ENCODE peak calls at places on chromosomes 3 and 15, in five cellular contexts. One of them, this sample, is unnamed.

GRCh38 chr3:73520931-73521461 is 103.7 kb downstream of the PDZRN3 start:
- DNase-seq in HCT116: no peak
- DNase-seq in HepG2: no peak
- DNase-seq in K562: no peak
- DNase-seq in H1: no peak
- DNase-seq in this sample: no peak

GRCh38 chr3:13176445-13176844 is 103.2 kb upstream of the IQSEC1 start:
- DNase-seq in HCT116: no peak
- DNase-seq in HepG2: no peak
- DNase-seq in K562: no peak
- DNase-seq in H1: no peak
- DNase-seq in this sample: no peak

GRCh38 chr15:40103124-40103858 is 5.4 kb downstream of the BMF start:
- DNase-seq in HCT116: no peak
- DNase-seq in HepG2: no peak
- DNase-seq in K562: no peak
- DNase-seq in H1: no peak
- DNase-seq in this sample: no peak

GRCh38 chr3:152317956-152318355 is 49.2 kb downstream of the MBNL1 start:
- DNase-seq in HCT116: no peak
- DNase-seq in HepG2: no peak
- DNase-seq in K562: no peak
- DNase-seq in H1: no peak
- DNase-seq in this sample: no peak

GRCh38 chr15:51075364-51075763 is 19.3 kb downstream of the TNFAIP8L3 start:
- DNase-seq in HCT116: no peak
- DNase-seq in HepG2: no peak
- DNase-seq in K562: no peak
- DNase-seq in H1: no peak
- DNase-seq in this sample: no peak

GRCh38 chr3:8864570-8865350 is 95.3 kb upstream of the OXTR start:
- DNase-seq in HCT116: no peak
- DNase-seq in HepG2: no peak
- DNase-seq in K562: no peak
- DNase-seq in H1: no peak
- DNase-seq in this sample: no peak

GRCh38 chr3:122322095-122323075 is 2.7 kb upstream of the CSTA start:
- DNase-seq in HCT116: no peak
- DNase-seq in HepG2: no peak
- DNase-seq in K562: no peak
- DNase-seq in H1: no peak
- DNase-seq in this sample: no peak

GRCh38 chr3:160384639-160385312 is 14.2 kb downstream of the IFT80 start:
- DNase-seq in HCT116: no peak
- DNase-seq in HepG2: no peak
- DNase-seq in K562: no peak
- DNase-seq in H1: no peak
- DNase-seq in this sample: no peak

GRCh38 chr15:83322061-83322460 is 37.6 kb upstream of the BNC1 start:
- DNase-seq in HCT116: no peak
- DNase-seq in HepG2: no peak
- DNase-seq in K562: no peak
- DNase-seq in H1: no peak
- DNase-seq in this sample: no peak

GRCh38 chr3:173397161-173398110 is at the start of gene NLGN1:
- DNase-seq in HCT116: no peak
- DNase-seq in HepG2: no peak
- DNase-seq in K562: no peak
- DNase-seq in H1: peak; percentile 21
- DNase-seq in this sample: no peak

GRCh38 chr15:57923750-57924149 is 141.8 kb downstream of the ALDH1A2 start:
- DNase-seq in HCT116: no peak
- DNase-seq in HepG2: no peak
- DNase-seq in K562: no peak
- DNase-seq in H1: no peak
- DNase-seq in this sample: no peak

GRCh38 chr15:57444877-57445513 is 68.7 kb downstream of the CGNL1 start:
- DNase-seq in HCT116: no peak
- DNase-seq in HepG2: no peak
- DNase-seq in K562: no peak
- DNase-seq in H1: no peak
- DNase-seq in this sample: no peak

GRCh38 chr15:25710184-25710583 is 152.9 kb downstream of the ATP10A start:
- DNase-seq in HCT116: no peak
- DNase-seq in HepG2: peak; percentile 18
- DNase-seq in K562: peak; percentile 58
- DNase-seq in H1: peak; percentile 34
- DNase-seq in this sample: no peak

GRCh38 chr3:4601926-4602325 is 108.8 kb downstream of the ITPR1 start:
- DNase-seq in HCT116: no peak
- DNase-seq in HepG2: no peak
- DNase-seq in K562: no peak
- DNase-seq in H1: no peak
- DNase-seq in this sample: no peak

GRCh38 chr3:52277972-52278509 is 408 bp downstream of the WDR82 start:
- DNase-seq in HCT116: no peak
- DNase-seq in HepG2: no peak
- DNase-seq in K562: peak; percentile 49
- DNase-seq in H1: no peak
- DNase-seq in this sample: no peak

GRCh38 chr3:173774275-173774674 is 376.7 kb downstream of the NLGN1 start:
- DNase-seq in HCT116: no peak
- DNase-seq in HepG2: no peak
- DNase-seq in K562: no peak
- DNase-seq in H1: no peak
- DNase-seq in this sample: no peak

GRCh38 chr15:85289677-85290365 is 90.6 kb upstream of the AKAP13 start:
- DNase-seq in HCT116: peak; percentile 58
- DNase-seq in HepG2: peak; percentile 13
- DNase-seq in K562: no peak
- DNase-seq in H1: no peak
- DNase-seq in this sample: peak; percentile 32

GRCh38 chr3:127671523-127672428 is 976 bp upstream of the ABTB1 start:
- DNase-seq in HCT116: no peak
- DNase-seq in HepG2: no peak
- DNase-seq in K562: peak; percentile 17
- DNase-seq in H1: no peak
- DNase-seq in this sample: no peak

GRCh38 chr3:151015762-151016161 is 43.2 kb upstream of the CLRN1 start:
- DNase-seq in HCT116: no peak
- DNase-seq in HepG2: no peak
- DNase-seq in K562: no peak
- DNase-seq in H1: no peak
- DNase-seq in this sample: no peak

GRCh38 chr3:186902154-186902553 is 28.2 kb upstream of the ST6GAL1 start:
- DNase-seq in HCT116: no peak
- DNase-seq in HepG2: no peak
- DNase-seq in K562: no peak
- DNase-seq in H1: no peak
- DNase-seq in this sample: no peak

DNA sequence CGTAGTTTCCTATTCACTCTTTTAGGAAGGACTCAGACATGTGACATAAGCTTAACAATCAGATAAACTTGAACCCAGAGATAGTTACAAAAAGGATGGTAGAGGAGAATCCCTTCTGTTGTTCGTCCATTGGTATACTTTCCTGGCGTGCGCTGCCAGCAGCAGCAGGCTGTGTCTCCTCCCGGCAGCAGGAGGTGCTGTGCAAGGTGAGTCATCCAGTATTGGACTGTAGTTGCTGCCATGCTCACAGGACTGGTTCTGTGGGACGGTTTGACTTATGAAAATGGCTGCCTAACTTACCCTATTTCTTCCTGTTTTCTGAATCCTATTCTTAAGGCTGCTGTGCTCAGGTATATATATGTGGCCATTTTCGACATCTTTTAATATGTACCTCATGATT is 253.4 kb upstream of the LRRC3B start:
- DNase-seq in HCT116: no peak
- DNase-seq in HepG2: no peak
- DNase-seq in K562: no peak
- DNase-seq in H1: no peak
- DNase-seq in this sample: no peak
- TF ChIP-seq SIN3A in HCT116: no peak
- TF ChIP-seq SIN3A in HepG2: no peak
- TF ChIP-seq SIN3A in K562: no peak
- TF ChIP-seq SIN3A in H1: no peak
- TF ChIP-seq SIN3A in this sample: no peak

DNA sequence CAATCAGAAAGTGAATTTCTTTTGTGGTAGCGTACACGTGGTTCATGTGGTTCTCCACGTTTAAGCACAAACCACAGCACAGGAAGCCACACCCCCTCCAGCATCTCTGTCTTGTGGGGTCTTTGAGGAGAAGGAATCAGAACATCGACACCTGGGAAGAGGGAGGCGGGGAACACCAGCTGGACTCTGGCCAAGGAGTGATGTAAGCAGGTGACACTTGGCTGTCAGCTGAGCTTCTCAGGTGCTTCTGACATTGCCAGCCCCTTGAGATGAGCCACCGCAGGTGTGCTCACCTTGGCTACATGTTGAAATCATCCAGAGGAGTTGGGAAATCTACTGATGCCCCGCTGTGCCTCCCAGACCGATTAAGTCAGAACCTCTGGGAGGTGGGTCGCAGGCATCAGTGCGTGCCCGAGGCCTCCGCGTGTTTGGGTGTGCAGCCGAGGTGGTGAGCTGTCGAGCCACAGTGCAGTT is 85.0 kb downstream of the FAM81A start:
- DNase-seq in HCT116: no peak
- DNase-seq in HepG2: no peak
- DNase-seq in K562: no peak
- DNase-seq in H1: no peak
- DNase-seq in this sample: no peak
- TF ChIP-seq SIN3A in HCT116: no peak
- TF ChIP-seq SIN3A in HepG2: no peak
- TF ChIP-seq SIN3A in K562: no peak
- TF ChIP-seq SIN3A in H1: no peak
- TF ChIP-seq SIN3A in this sample: no peak

DNA sequence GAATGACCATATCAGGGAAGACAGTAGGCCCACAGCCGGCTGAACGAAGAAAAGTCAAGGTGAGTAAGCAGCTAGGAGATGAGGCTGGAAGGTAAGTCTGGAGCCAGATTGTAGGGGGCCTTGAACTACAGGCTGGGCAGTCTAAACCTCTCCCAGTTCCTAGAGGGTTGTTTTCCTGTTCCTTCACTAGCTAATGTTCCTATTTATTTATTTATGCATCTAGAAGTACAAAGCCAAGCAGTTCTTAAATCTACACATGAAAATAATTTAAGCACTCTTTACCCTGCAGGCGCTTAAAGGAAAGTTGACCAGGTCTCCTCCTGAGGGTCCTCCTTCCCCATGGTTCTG is 3.7 kb downstream of the ACAA1 start:
- DNase-seq in HCT116: no peak
- DNase-seq in HepG2: no peak
- DNase-seq in K562: no peak
- DNase-seq in H1: no peak
- DNase-seq in this sample: no peak
- TF ChIP-seq SIN3A in HCT116: no peak
- TF ChIP-seq SIN3A in HepG2: no peak
- TF ChIP-seq SIN3A in K562: no peak
- TF ChIP-seq SIN3A in H1: no peak
- TF ChIP-seq SIN3A in this sample: no peak

GRCh38 chr15:47997712-47998111 is 123.1 kb upstream of the SLC24A5 start:
- DNase-seq in HCT116: no peak
- DNase-seq in HepG2: no peak
- DNase-seq in K562: no peak
- DNase-seq in H1: no peak
- DNase-seq in this sample: no peak
- TF ChIP-seq SIN3A in HCT116: no peak
- TF ChIP-seq SIN3A in HepG2: no peak
- TF ChIP-seq SIN3A in K562: no peak
- TF ChIP-seq SIN3A in H1: no peak
- TF ChIP-seq SIN3A in this sample: no peak

DNA sequence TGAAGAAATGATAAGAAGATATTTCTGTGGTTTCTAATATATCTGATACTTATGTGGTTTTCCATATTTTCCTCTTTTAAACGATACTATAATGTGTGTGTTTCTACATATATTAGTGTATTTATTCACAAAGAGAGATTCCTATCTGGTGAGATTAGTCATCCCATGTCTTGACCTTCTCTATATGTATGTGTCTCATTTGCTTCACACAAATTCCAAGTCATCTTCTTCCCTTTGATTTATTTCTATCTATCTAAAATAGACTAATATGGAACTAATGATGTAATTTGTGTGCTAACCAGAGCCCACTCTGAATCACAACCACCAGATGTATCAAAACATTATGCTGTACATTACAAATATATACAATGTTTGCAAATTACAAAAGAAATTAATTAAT is 154.7 kb upstream of the KCNMB2 start:
- DNase-seq in HCT116: no peak
- DNase-seq in HepG2: no peak
- DNase-seq in K562: no peak
- DNase-seq in H1: no peak
- DNase-seq in this sample: no peak
- TF ChIP-seq SIN3A in HCT116: no peak
- TF ChIP-seq SIN3A in HepG2: no peak
- TF ChIP-seq SIN3A in K562: no peak
- TF ChIP-seq SIN3A in H1: no peak
- TF ChIP-seq SIN3A in this sample: no peak

GRCh38 chr3:59444676-59445075 is 394.9 kb upstream of the CFAP20DC start:
- DNase-seq in HCT116: no peak
- DNase-seq in HepG2: no peak
- DNase-seq in K562: no peak
- DNase-seq in H1: no peak
- DNase-seq in this sample: no peak

GRCh38 chr3:59446775-59447465 is 397.1 kb upstream of the CFAP20DC start:
- DNase-seq in HCT116: no peak
- DNase-seq in HepG2: no peak
- DNase-seq in K562: no peak
- DNase-seq in H1: no peak
- DNase-seq in this sample: no peak

GRCh38 chr3:59443618-59444292 is 393.9 kb upstream of the CFAP20DC start:
- DNase-seq in HCT116: no peak
- DNase-seq in HepG2: no peak
- DNase-seq in K562: no peak
- DNase-seq in H1: no peak
- DNase-seq in this sample: no peak

GRCh38 chr3:59442056-59442455 is 392.2 kb upstream of the CFAP20DC start:
- DNase-seq in HCT116: no peak
- DNase-seq in HepG2: no peak
- DNase-seq in K562: no peak
- DNase-seq in H1: no peak
- DNase-seq in this sample: no peak

DNA sequence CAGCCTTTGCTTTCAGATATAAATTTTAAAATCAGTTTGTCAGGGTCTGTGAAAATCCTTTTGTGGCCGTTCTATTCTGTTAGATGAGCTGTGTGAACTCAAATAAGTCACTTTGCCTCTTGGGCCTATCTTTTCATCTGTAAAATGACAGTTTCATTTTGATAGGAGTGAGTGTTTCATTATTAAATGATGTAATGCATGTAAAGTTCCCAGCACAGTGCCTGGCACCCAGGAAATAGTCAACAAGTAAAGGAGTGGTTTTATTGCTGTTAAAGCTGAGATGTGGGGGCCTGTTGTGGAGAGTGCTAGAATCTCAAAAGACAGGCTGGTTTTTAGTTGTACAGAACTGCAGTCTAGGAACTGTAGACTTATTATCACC is 394.5 kb upstream of the CFAP20DC start:
- DNase-seq in HCT116: no peak
- DNase-seq in HepG2: no peak
- DNase-seq in K562: no peak
- DNase-seq in H1: no peak
- DNase-seq in this sample: no peak
- TF ChIP-seq SIN3A in HCT116: no peak
- TF ChIP-seq SIN3A in HepG2: no peak
- TF ChIP-seq SIN3A in K562: no peak
- TF ChIP-seq SIN3A in H1: no peak
- TF ChIP-seq SIN3A in this sample: no peak